ENCODE peak calls at places on chromosomes 6 and 20, in eight cellular contexts. J is H1; E is GM23248; A is upper lobe of right lung; B is CD8-positive, alpha-beta T cell; F is CD4-positive, CD25-positive, alpha-beta regulatory T cell; P is pancreas; X is BE2C. D is an unnamed sample.

GRCh38 chr20:36097331-36097730 is 57.2 kb upstream of the EPB41L1 start:
- DNase-seq in F (no peak), J (no peak), B (no peak), P (no peak), A (no peak), E (peak; percentile 47), X (no peak), D (no peak)

GRCh38 chr20:62143976-62144825 is 632 bp downstream of the SS18L1 start:
- DNase-seq in E (peak; percentile 88), X (peak; percentile 70), P (peak; percentile 79), F (peak; percentile 22), B (no peak), J (no peak), A (peak; percentile 86), D (peak; percentile 9)

GRCh38 chr20:33515569-33516216 is 25.8 kb downstream of the CBFA2T2 start:
- DNase-seq in F (no peak), A (no peak), J (no peak), E (no peak), B (no peak), P (no peak), X (no peak), D (no peak)

GRCh38 chr6:42104807-42105713 is 37.4 kb downstream of the C6orf132 start:
- DNase-seq in E (no peak), A (no peak), B (no peak), P (no peak), J (peak; percentile 73), F (no peak), X (no peak), D (no peak)

GRCh38 chr6:16676978-16677377 is 84.3 kb downstream of the ATXN1 start:
- DNase-seq in F (no peak), A (no peak), J (no peak), P (no peak), X (no peak), E (peak; percentile 31), B (no peak), D (no peak)

GRCh38 chr6:32950010-32950409 is 2.9 kb downstream of the HLA-DMA start:
- DNase-seq in B (no peak), X (no peak), E (no peak), A (no peak), P (no peak), J (no peak), F (no peak), D (no peak)

GRCh38 chr6:33314515-33314942 is 651 bp upstream of the TAPBP start:
- DNase-seq in X (no peak), E (peak; percentile 88), J (peak; percentile 61), A (peak; percentile 75), P (no peak), B (peak; percentile 43), F (peak; percentile 76), D (peak; percentile 75)

GRCh38 chr20:58229198-58229802 is 847 bp upstream of the ANKRD60 start:
- DNase-seq in J (no peak), P (no peak), A (no peak), X (no peak), F (no peak), E (no peak), B (no peak), D (no peak)

GRCh38 chr6:13026557-13026956 is 301.8 kb downstream of the TBC1D7 start:
- DNase-seq in J (no peak), A (no peak), E (no peak), P (no peak), X (no peak), F (no peak), B (no peak), D (no peak)

GRCh38 chr6:19753822-19754221 is 83.3 kb upstream of the ID4 start:
- DNase-seq in A (no peak), X (no peak), F (no peak), P (no peak), E (no peak), B (no peak), J (no peak), D (no peak)

GRCh38 chr6:45494734-45495133 is 117.0 kb upstream of the SUPT3H start:
- DNase-seq in F (no peak), P (no peak), A (no peak), E (no peak), X (no peak), B (no peak), J (no peak), D (no peak)

GRCh38 chr20:32021091-32021490 is 10.9 kb downstream of the CCM2L start:
- DNase-seq in E (peak; percentile 22), J (no peak), X (no peak), F (no peak), P (no peak), A (no peak), B (no peak), D (no peak)

GRCh38 chr6:33860706-33861474 is 57.1 kb upstream of the MLN start:
- DNase-seq in A (no peak), J (no peak), F (no peak), X (no peak), E (peak; percentile 75), P (no peak), B (no peak), D (no peak)

GRCh38 chr6:148470141-148470540 is 127.5 kb downstream of the SASH1 start:
- DNase-seq in F (no peak), E (no peak), J (peak; percentile 44), A (no peak), P (no peak), B (no peak), X (no peak), D (no peak)

DNA sequence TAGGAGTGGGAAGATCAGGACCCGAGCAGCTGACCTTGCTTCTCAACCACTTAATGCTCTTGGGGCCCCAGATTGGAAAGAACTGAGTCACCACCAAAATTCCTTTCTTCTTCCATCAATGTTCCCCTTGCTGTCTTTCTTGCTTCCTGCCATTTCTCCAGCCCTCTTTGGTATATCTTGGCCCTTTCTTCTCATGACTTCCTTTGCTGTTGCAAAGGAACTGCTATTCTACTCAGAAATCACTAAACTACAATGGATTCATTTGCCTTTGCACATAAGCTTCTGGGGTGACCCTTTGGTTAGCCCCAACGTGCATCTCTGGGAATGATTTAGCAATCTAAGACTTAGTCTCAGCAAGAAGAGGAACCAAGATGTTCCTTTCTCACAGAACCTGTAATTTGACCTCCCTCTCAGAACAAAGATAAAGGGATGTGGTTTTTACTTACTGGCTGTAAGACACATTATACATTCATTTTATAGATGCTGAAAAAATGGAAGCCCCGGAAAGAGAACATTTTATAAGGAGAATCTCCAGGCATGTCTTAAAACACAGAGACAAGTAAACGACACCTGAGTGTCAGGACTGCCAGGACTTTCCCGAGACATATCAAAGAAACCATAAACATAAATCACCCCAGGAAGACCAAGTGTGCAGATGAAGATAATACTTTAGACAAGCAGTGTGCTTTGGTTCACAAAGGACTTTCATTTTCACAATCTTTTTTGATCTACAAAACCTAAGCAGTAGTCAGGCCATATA is 98.9 kb upstream of the TNFAIP3 start:
- DNase-seq in A (no peak), P (no peak), E (peak; percentile 49), J (no peak), F (no peak), X (no peak), B (no peak), D (no peak)
- H3K4me1 ChIP-seq in A (no peaks in the 10 kb centered on the region), P (no peaks in the 10 kb centered on the region), E (peaks cover 36% of the 10 kb centered on the region), J (no peaks in the 10 kb centered on the region), F (peaks cover 15% of the 10 kb centered on the region), X (no peaks in the 10 kb centered on the region), B (peaks cover 14% of the 10 kb centered on the region), D (no peaks in the 10 kb centered on the region)

GRCh38 chr6:157134402-157135074 is 188.8 kb downstream of the TMEM242 start:
- DNase-seq in A (no peak), X (no peak), B (no peak), J (no peak), F (no peak), E (no peak), P (no peak), D (no peak)

GRCh38 chr6:157139054-157139708 is 184.1 kb downstream of the TMEM242 start:
- DNase-seq in X (peak; percentile 60), B (no peak), A (no peak), E (no peak), J (peak; percentile 75), P (no peak), F (no peak), D (no peak)

GRCh38 chr6:157135691-157136090 is 187.6 kb downstream of the TMEM242 start:
- DNase-seq in X (no peak), A (no peak), E (peak; percentile 53), B (no peak), F (no peak), J (no peak), P (no peak), D (no peak)

GRCh38 chr6:157133856-157134255 is 189.5 kb downstream of the TMEM242 start:
- DNase-seq in A (no peak), P (no peak), X (no peak), B (no peak), F (no peak), J (no peak), E (no peak), D (no peak)

GRCh38 chr6:157137501-157137900 is 185.8 kb downstream of the TMEM242 start:
- DNase-seq in B (no peak), X (no peak), P (no peak), A (no peak), F (no peak), E (no peak), J (no peak), D (no peak)
- H3K36me3 ChIP-seq in B (peaks cover 10% of the 10 kb centered on the region), X (peaks cover 29% of the 10 kb centered on the region), P (peaks cover 15% of the 10 kb centered on the region), A (peaks cover 47% of the 10 kb centered on the region), F (peaks cover 52% of the 10 kb centered on the region), E (peaks cover 22% of the 10 kb centered on the region), J (peaks cover 9% of the 10 kb centered on the region), D (peaks cover 31% of the 10 kb centered on the region)

DNA sequence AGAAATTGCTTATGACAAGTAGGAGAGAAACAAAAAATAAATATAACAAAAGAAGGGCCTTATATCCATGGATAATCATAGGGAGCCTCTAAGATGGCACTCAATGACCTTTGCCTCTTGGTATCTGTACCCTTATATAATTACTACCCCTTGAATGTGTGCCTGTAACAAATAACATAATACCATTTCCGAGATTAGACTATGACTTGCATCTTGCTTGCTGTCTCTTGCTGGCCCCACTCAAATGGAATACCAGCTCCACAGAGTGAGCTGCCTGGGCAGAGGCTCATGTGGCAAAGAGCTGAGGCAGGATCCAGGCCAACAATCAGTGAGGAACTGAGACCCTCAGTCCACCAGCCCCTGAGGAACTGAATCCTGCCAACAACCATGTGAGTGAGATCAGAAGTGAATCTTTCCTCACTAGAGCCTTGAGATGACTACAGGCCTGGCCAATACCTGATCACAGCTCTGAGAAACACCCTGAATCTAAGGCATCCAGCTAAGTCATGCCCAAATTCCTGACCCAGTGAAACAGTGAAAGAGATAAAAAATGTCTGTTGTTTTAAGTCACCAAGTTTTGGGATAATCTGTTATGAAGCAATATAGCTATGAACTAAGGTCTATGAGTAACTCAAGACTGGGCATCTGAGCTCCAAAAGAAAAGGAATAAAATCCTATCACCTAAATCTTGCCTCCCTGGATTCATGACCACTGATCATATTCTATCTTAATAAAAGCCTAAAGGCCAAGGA is 5.5 kb downstream of the KATNA1 start:
- DNase-seq in F (no peak), X (no peak), E (peak; percentile 81), P (no peak), J (no peak), A (no peak), B (no peak), D (no peak)
- H3K4me1 ChIP-seq in F (peaks cover 13% of the 10 kb centered on the region), X (no peaks in the 10 kb centered on the region), E (peaks cover 26% of the 10 kb centered on the region), P (no peaks in the 10 kb centered on the region), J (no peaks in the 10 kb centered on the region), A (peaks cover 15% of the 10 kb centered on the region), B (peaks cover 22% of the 10 kb centered on the region), D (peaks cover 6% of the 10 kb centered on the region)

DNA sequence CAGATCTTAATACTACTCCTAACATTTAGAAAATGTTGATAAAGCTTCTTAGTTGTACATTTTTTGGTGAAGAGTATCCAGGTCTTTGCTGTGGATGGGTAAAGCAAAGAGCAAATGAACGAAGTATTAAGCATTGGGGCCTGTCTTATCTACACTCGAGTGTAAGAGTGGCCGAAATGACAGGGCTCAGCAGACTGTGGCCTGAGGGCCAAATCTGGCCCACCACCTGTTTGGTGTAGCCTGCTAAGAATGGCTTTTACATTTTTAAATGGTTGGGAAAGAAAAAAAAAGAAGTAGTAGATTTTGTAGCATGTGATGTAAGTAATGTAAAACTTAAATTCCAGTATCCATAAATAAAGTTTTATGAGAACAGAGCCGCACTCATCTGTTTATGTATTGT is 19.4 kb upstream of the MAPK13 start:
- DNase-seq in B (no peak), P (no peak), E (no peak), J (no peak), F (no peak), A (no peak), X (no peak), D (no peak)
- H3K36me3 ChIP-seq in B (peaks cover 7% of the 10 kb centered on the region), P (peaks cover 27% of the 10 kb centered on the region), E (peaks cover 24% of the 10 kb centered on the region), J (peaks cover 20% of the 10 kb centered on the region), F (peaks cover 4% of the 10 kb centered on the region), A (peaks cover 65% of the 10 kb centered on the region), X (peaks cover 34% of the 10 kb centered on the region), D (peaks cover 19% of the 10 kb centered on the region)

D was measured in effector memory CD4-positive, alpha-beta T cell.